ENCODE peak calls at places on chromosomes 12 and 14, in six cellular contexts. P is tibial artery, S is transverse colon, O is body of pancreas, R is cardiac muscle cell, Z is adrenal gland. T is an unnamed sample. For H3K4me1, the result is how much of the 10 kb centered on the place peaks cover.

GRCh38 chr14:55864890-55865655 is 253.1 kb upstream of the PELI2 start:
- DNase-seq in R (no peak), P (no peak), O (no peak), Z (no peak), S (no peak), T (no peak)

GRCh38 chr12:113232787-113233585 is 11.7 kb downstream of the TPCN1 start:
- DNase-seq in O (peak), Z (peak), R (peak), P (peak), S (peak), T (no peak)

GRCh38 chr14:103332143-103332919 is 1.7 kb upstream of the EIF5 start:
- DNase-seq in Z (no peak), S (no peak), O (no peak), P (no peak), R (no peak), T (no peak)

GRCh38 chr14:89226789-89227489 is 190.1 kb downstream of the FOXN3 start:
- DNase-seq in O (no peak), R (no peak), Z (no peak), P (peak), S (no peak), T (no peak)

GRCh38 chr14:98959958-98960616 is 311.9 kb downstream of the BCL11B start:
- DNase-seq in R (peak), Z (no peak), O (no peak), S (no peak), P (no peak), T (no peak)

GRCh38 chr12:116698131-116698495 is 39.8 kb downstream of the SPRING1 start:
- DNase-seq in P (no peak), Z (no peak), S (no peak), R (no peak), O (peak), T (no peak)

GRCh38 chr12:108090107-108090899 is 38.8 kb upstream of the WSCD2 start:
- DNase-seq in P (no peak), O (no peak), S (no peak), Z (no peak), R (no peak), T (no peak)

GRCh38 chr12:101127521-101128219 is 82.4 kb downstream of the SLC5A8 start:
- DNase-seq in O (no peak), R (no peak), S (no peak), P (no peak), Z (no peak), T (no peak)

GRCh38 chr14:101707285-101707842 is 54.1 kb upstream of the PPP2R5C start:
- DNase-seq in S (peak), Z (peak), R (peak), P (no peak), O (peak), T (no peak)

GRCh38 chr12:3365416-3366385 is 125.3 kb upstream of the PRMT8 start:
- DNase-seq in O (peak), P (no peak), R (peak), S (no peak), Z (no peak), T (no peak)

GRCh38 chr14:103329421-103330347 is 4.4 kb upstream of the EIF5 start:
- DNase-seq in S (peak), O (peak), P (peak), R (no peak), Z (peak), T (no peak)

GRCh38 chr14:84065811-84066210 is 1464.1 kb upstream of the FLRT2 start:
- DNase-seq in S (no peak), R (no peak), Z (no peak), O (no peak), P (no peak), T (no peak)

GRCh38 chr12:1836854-1837411 is 16.6 kb downstream of the LRTM2 start:
- DNase-seq in S (no peak), P (no peak), Z (no peak), O (no peak), R (no peak), T (peak)

GRCh38 chr12:67472551-67472950 is 176.0 kb upstream of the DYRK2 start:
- DNase-seq in R (no peak), S (no peak), Z (no peak), P (peak), O (no peak), T (no peak)

GRCh38 chr12:97283297-97283696 is 179.3 kb upstream of the RMST start:
- DNase-seq in Z (no peak), P (no peak), O (no peak), S (no peak), R (no peak), T (no peak)

GRCh38 chr14:102629011-102629444 is 36.6 kb downstream of the RCOR1 start:
- DNase-seq in S (no peak), Z (no peak), P (no peak), R (no peak), O (no peak), T (no peak)

GRCh38 chr14:92484132-92484823 is 29.3 kb upstream of the RIN3 start:
- DNase-seq in R (no peak), Z (no peak), S (no peak), P (no peak), O (no peak), T (peak)

GRCh38 chr14:68619805-68620574 is 172.9 kb downstream of the ZFP36L1 start:
- DNase-seq in O (no peak), Z (peak), R (peak), P (no peak), S (no peak), T (no peak)

GRCh38 chr14:83300454-83301064 is 1766.9 kb upstream of the SEL1L start:
- DNase-seq in O (no peak), P (no peak), S (no peak), Z (no peak), R (peak), T (no peak)

GRCh38 chr12:94832780-94833760 is 170.4 kb downstream of the NDUFA12 start:
- DNase-seq in Z (no peak), P (no peak), O (peak), S (no peak), R (peak), T (no peak)

GRCh38 chr12:80064269-80064668 is 35.1 kb upstream of the OTOGL start:
- DNase-seq in P (no peak), O (no peak), S (no peak), R (no peak), Z (no peak), T (no peak)

GRCh38 chr12:1859643-1860042 is 39.3 kb downstream of the LRTM2 start:
- DNase-seq in Z (no peak), R (no peak), O (no peak), P (no peak), S (no peak), T (peak)

GRCh38 chr12:107394693-107395092 is 290.9 kb upstream of the PWP1 start:
- DNase-seq in P (no peak), S (no peak), R (no peak), Z (no peak), O (no peak), T (no peak)

GRCh38 chr14:20415723-20416622 is 2.7 kb upstream of the TEP1 start:
- DNase-seq in P (peak), Z (no peak), O (peak), R (peak), S (peak), T (no peak)

DNA sequence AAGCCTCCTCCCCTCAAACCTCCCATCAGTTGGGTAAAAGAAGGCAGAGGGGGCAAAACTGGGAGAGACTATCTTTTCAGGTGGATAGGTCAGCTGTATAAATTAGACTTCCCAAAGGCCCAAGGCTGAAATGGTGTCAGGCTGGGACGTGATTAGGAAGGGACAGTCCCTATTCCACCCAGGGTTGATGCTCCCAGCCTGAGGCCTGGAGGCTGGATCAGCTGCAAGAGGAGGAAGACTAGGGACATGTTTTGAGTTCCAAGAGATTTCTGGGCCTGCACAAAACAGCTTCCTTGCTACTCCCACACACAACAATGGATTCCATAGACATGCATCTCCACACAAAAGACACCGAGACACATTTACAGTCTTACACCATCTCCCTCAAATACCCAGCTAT is 3.5 kb downstream of the JPH4 start:
- DNase-seq in P (no peak), R (no peak), Z (no peak), O (no peak), S (no peak), T (no peak)
- H3K4me3 ChIP-seq in P (no peak), R (no peak), Z (no peak), O (no peak), S (no peak), T (no peak)

GRCh38 chr12:121466800-121467637 is 67.1 kb downstream of the RNF34 start:
- DNase-seq in S (peak), O (peak), Z (peak), R (peak), P (peak), T (peak)
- H3K4me1 ChIP-seq in S (under half), O (under half), Z (under half), R (under half), P (under half), T (under half)

DNA sequence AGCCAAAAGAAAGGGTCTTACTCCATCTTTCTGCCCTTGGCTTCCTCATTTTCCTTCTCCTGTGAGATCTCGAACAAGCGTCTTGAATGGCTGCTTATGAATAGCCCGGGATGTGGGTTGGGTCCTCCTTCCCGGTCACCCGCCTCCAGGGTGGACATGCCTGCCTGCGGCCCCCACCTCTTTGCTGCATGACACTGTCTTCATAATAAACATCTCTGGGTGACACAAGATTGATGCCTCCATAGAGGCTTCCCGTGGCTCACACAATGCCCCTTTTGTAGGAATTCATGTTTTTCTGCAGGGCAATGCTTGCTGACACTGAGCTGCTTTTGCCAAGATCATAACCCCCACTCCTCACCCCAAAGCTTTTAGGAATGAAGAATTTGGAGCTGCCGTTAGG is 125.9 kb downstream of the ZNF664 start:
- DNase-seq in O (no peak), P (no peak), S (no peak), R (no peak), Z (no peak), T (no peak)
- TF ChIP-seq CTCF in O (no peak), P (no peak), S (no peak), R (no peak), Z (no peak), T (no peak)

GRCh38 chr12:388012-388411 is 1.1 kb downstream of the KDM5A start:
- DNase-seq in Z (no peak), P (no peak), O (no peak), S (no peak), R (no peak), T (no peak)
- H3K4me3 ChIP-seq in Z (peak), P (peak), O (no peak), S (peak), R (peak), T (peak)

DNA sequence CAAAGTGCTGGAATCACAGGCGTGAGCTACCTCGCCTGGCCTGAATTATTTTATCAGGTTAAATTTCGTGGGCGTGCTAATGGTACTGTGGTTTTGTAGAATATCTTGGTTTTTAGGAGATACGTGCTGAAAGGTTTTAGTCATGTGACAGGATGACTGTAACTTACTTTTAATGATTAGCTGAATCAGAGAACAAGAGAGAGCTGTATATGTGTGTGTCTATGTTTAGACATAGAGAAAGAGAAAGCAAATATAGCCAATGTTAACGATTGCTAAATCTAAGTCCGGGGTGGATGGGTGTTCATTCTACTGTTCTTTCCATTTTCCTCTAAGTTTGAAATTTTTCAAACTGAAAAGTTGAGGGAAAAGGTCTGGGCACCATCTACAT is 9.2 kb upstream of the PNMA1 start:
- DNase-seq in S (no peak), P (no peak), R (no peak), Z (no peak), O (no peak), T (no peak)
- H3K4me1 ChIP-seq in S (under half), P (under half), R (under half), Z (under half), O (under half), T (under half)

GRCh38 chr14:66311058-66311457 is 175.1 kb upstream of the CCDC196 start:
- DNase-seq in Z (no peak), O (no peak), R (no peak), P (no peak), S (no peak), T (no peak)

GRCh38 chr14:66315098-66315497 is 171.1 kb upstream of the CCDC196 start:
- DNase-seq in P (no peak), Z (no peak), R (peak), S (no peak), O (no peak), T (no peak)

GRCh38 chr14:66311935-66312334 is 174.2 kb upstream of the CCDC196 start:
- DNase-seq in Z (no peak), S (no peak), P (no peak), O (no peak), R (no peak), T (no peak)

DNA sequence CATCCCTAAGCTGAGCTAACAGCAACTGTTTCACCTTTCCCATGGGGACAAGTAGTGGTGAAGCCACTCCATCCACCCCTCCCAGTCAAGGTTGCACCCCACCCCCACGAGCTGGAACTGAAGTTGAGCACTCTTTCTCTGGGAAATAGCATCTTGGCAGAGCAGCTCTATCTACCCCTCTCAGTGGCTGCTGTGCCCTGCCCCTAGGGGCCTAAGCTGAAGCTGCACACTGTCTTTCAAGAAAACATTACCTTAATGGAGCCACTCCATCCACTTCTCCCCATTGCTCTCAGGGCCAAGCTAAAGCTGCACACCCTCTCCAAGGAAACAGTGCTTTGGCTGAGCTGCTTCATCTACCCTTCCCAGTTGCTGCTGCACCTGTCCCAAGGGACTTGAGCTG is 170.6 kb upstream of the CCDC196 start:
- DNase-seq in S (no peak), P (no peak), O (no peak), R (no peak), Z (no peak), T (no peak)
- TF ChIP-seq CTCF in S (no peak), P (no peak), O (no peak), R (no peak), Z (no peak), T (no peak)

DNA sequence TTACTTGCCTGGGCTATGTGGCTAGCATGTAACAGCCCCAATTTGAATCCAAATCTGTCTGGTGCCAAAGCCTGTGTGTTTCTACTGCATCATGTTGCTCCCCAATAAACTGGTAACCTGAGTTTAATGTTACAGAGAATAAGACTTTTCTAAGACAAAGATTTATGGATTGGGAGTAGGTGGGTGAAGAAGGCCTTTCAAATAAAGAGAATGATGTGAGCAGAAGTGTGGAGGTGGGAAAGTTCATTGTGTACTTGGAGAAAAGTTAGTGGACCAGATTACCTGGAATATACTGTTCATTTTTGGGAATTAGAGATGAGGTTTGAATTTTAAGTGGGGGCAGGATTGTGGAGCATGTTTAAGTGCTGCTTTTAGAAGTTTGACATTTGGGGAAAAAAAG is 3.0 kb downstream of the FRS2 start:
- DNase-seq in O (no peak), Z (no peak), R (no peak), P (no peak), S (no peak), T (no peak)
- H3K4me3 ChIP-seq in O (no peak), Z (no peak), R (no peak), P (peak), S (no peak), T (no peak)

GRCh38 chr12:78695749-78696148 is 168.8 kb upstream of the SYT1 start:
- DNase-seq in O (no peak), R (no peak), Z (no peak), P (no peak), S (no peak), T (no peak)
- H3K4me1 ChIP-seq in O (under half), R (under half), Z (under half), P (under half), S (under half), T (under half)

GRCh38 chr12:69519871-69520270 is 49.7 kb downstream of the FRS2 start:
- DNase-seq in O (no peak), P (no peak), Z (no peak), R (no peak), S (no peak), T (no peak)
- TF ChIP-seq CTCF in O (no peak), P (no peak), Z (no peak), R (no peak), S (no peak), T (no peak)

GRCh38 chr14:22414876-22415632 is 174.0 kb downstream of the DAD1 start:
- DNase-seq in P (no peak), Z (no peak), S (no peak), O (no peak), R (no peak), T (no peak)
- H3K4me3 ChIP-seq in P (no peak), Z (no peak), S (no peak), O (no peak), R (no peak), T (no peak)